ENCODE peak calls at places on chromosomes 5 and 9, in four cellular contexts. G is foreskin fibroblast, K is NCI-H526, M is GM23338. Y is an unnamed sample.

GRCh38 chr9:94150279-94150828 is 66.1 kb downstream of the PTPDC1 start:
- DNase-seq in G (no peak), K (no peak), M (no peak), Y (no peak)

GRCh38 chr9:130988905-130989304 is 20.1 kb upstream of the LAMC3 start:
- DNase-seq in G (no peak), K (no peak), M (no peak), Y (no peak)

GRCh38 chr5:112830378-112830777 is 30.7 kb upstream of the SRP19 start:
- DNase-seq in G (no peak), K (no peak), M (no peak), Y (no peak)

GRCh38 chr9:81031422-81032029 is 657.8 kb downstream of the TLE1 start:
- DNase-seq in G (peak; percentile 9), K (no peak), M (peak; percentile 2), Y (no peak)

GRCh38 chr5:107874810-107875209 is 204.1 kb upstream of the EFNA5 start:
- DNase-seq in G (peak; percentile 57), K (no peak), M (no peak), Y (peak; percentile 14)

GRCh38 chr5:2629035-2629434 is 122.4 kb downstream of the IRX2 start:
- DNase-seq in G (no peak), K (no peak), M (no peak), Y (no peak)

GRCh38 chr5:83827111-83827541 is 106.5 kb upstream of the HAPLN1 start:
- DNase-seq in G (no peak), K (no peak), M (no peak), Y (peak; percentile 4)

GRCh38 chr5:62475072-62475471 is 62.5 kb downstream of the IPO11 start:
- DNase-seq in G (peak; percentile 77), K (no peak), M (no peak), Y (peak; percentile 60)

GRCh38 chr5:95283022-95283615 is 1.8 kb downstream of the MCTP1 start:
- DNase-seq in G (no peak), K (no peak), M (peak; percentile 62), Y (no peak)

GRCh38 chr5:144187699-144188294 is 17.1 kb downstream of the KCTD16 start:
- DNase-seq in G (peak; percentile 93), K (no peak), M (no peak), Y (peak; percentile 98)

GRCh38 chr9:11319477-11320060 is 706.8 kb upstream of the PTPRD start:
- DNase-seq in G (no peak), K (no peak), M (peak; percentile 70), Y (peak; percentile 13)

GRCh38 chr5:10729320-10730133 is 31.5 kb downstream of the DAP start:
- DNase-seq in G (no peak), K (no peak), M (no peak), Y (no peak)

GRCh38 chr9:131306397-131306997 is 17.0 kb downstream of the PLPP7 start:
- DNase-seq in G (no peak), K (no peak), M (no peak), Y (no peak)

GRCh38 chr5:74409166-74409706 is 231.3 kb downstream of the ENC1 start:
- DNase-seq in G (no peak), K (no peak), M (no peak), Y (no peak)

GRCh38 chr9:117672397-117672796 is 31.8 kb upstream of the TLR4 start:
- DNase-seq in G (peak; percentile 71), K (no peak), M (no peak), Y (peak; percentile 56)

GRCh38 chr9:36623280-36623679 is 50.6 kb downstream of the MELK start:
- DNase-seq in G (peak; percentile 50), K (no peak), M (no peak), Y (peak; percentile 12)

GRCh38 chr9:112841261-112841660 is 49.4 kb downstream of the SLC46A2 start:
- DNase-seq in G (no peak), K (no peak), M (no peak), Y (no peak)

GRCh38 chr5:68272289-68272688 is 56.7 kb downstream of the PIK3R1 start:
- DNase-seq in G (no peak), K (no peak), M (no peak), Y (no peak)

GRCh38 chr5:54841481-54841880 is 143.9 kb downstream of the ESM1 start:
- DNase-seq in G (no peak), K (no peak), M (no peak), Y (no peak)

GRCh38 chr5:104541129-104541528 is 978.5 kb upstream of the NUDT12 start:
- DNase-seq in G (no peak), K (no peak), M (no peak), Y (no peak)

GRCh38 chr5:177449140-177450061 is 2.8 kb downstream of the PRR7 start:
- DNase-seq in G (no peak), K (no peak), M (no peak), Y (no peak)

GRCh38 chr9:76266649-76267627 is 127.3 kb downstream of the RFK start:
- DNase-seq in G (no peak), K (no peak), M (no peak), Y (no peak)

GRCh38 chr5:84384604-84385575 is at the start of gene EDIL3:
- DNase-seq in G (no peak), K (no peak), M (peak; percentile 82), Y (peak; percentile 44)

GRCh38 chr9:72280913-72281500 is 84.0 kb downstream of the ZFAND5 start:
- DNase-seq in G (peak; percentile 48), K (no peak), M (peak; percentile 87), Y (peak; percentile 40)

GRCh38 chr9:135520916-135521607 is at the start of gene LCN1:
- DNase-seq in G (no peak), K (no peak), M (no peak), Y (no peak)

GRCh38 chr5:104018299-104018698 is 455.7 kb upstream of the NUDT12 start:
- DNase-seq in G (no peak), K (no peak), M (no peak), Y (no peak)

GRCh38 chr9:133892193-133892920 is 99.8 kb downstream of the VAV2 start:
- DNase-seq in G (no peak), K (peak; percentile 63), M (no peak), Y (no peak)

GRCh38 chr9:106947097-106947496 is 84.1 kb downstream of the ZNF462 start:
- DNase-seq in G (no peak), K (no peak), M (no peak), Y (peak; percentile 60)